ENCODE peak calls at places on chromosome 7, in five cellular contexts. K is fibroblast of lung; T is NCI-H774; W is activated naive CD4-positive, alpha-beta T cell treated with anti-CD3 and anti-CD28 coated beads, Interleukin-2, amount 10 ng/mL, durations not matched to agents 7 days and 5 days; D is activated CD4-positive, alpha-beta T cell treated with anti-CD3 and anti-CD28 coated beads for 24 hours. J is an unnamed sample.
A peak's percentile ranks its signal among the peaks of the same experiment; 100 is the strongest.

GRCh38 chr7:732094-732541 is 5.0 kb upstream of the PRKAR1B start:
- DNase-seq in W (peak; percentile 38), D (no peak), T (peak; percentile 72), K (peak; percentile 38), J (no peak)

GRCh38 chr7:2726316-2727018 is 38.5 kb downstream of the AMZ1 start:
- DNase-seq in T (no peak), W (no peak), K (no peak), D (no peak), J (no peak)

GRCh38 chr7:126979722-126980121 is 273.0 kb downstream of the GRM8 start:
- DNase-seq in W (no peak), K (no peak), T (no peak), D (no peak), J (no peak)

GRCh38 chr7:601573-602340 is 82.1 kb upstream of the PDGFA start:
- DNase-seq in K (peak; percentile 38), T (no peak), W (peak; percentile 76), D (peak; percentile 88), J (peak; percentile 92)

GRCh38 chr7:79452032-79452494 is 1.4 kb downstream of the MAGI2 start:
- DNase-seq in D (no peak), K (peak; percentile 73), W (peak; percentile 35), T (peak; percentile 43), J (no peak)

GRCh38 chr7:9453521-9453920 is 1020.1 kb downstream of the NXPH1 start:
- DNase-seq in T (no peak), D (no peak), W (no peak), K (peak; percentile 67), J (no peak)

GRCh38 chr7:70040971-70041766 is 442.9 kb downstream of the AUTS2 start:
- DNase-seq in T (no peak), W (no peak), K (peak; percentile 33), D (no peak), J (no peak)

GRCh38 chr7:142188846-142189245 is 69.0 kb downstream of the PRSS58 start:
- DNase-seq in W (no peak), T (no peak), K (no peak), D (no peak), J (no peak)

GRCh38 chr7:727806-728460 is 852 bp upstream of the PRKAR1B start:
- DNase-seq in T (no peak), W (no peak), D (no peak), K (peak; percentile 40), J (no peak)

GRCh38 chr7:70303780-70304179 is 705.5 kb downstream of the AUTS2 start:
- DNase-seq in D (no peak), T (no peak), K (no peak), W (no peak), J (no peak)

GRCh38 chr7:13279854-13280435 is 592.5 kb downstream of the ARL4A start:
- DNase-seq in K (peak; percentile 15), W (no peak), D (no peak), T (peak; percentile 51), J (no peak)

J was measured in stimulated activated effector memory CD8-positive, alpha-beta T cell treated with anti-CD3 and anti-CD28 coated beads, Interleukin-12 subunit alpha, Interleukin-12 subunit beta, amount 100 ng/mL, for 72 hours.